ENCODE peak calls at places on chromosomes 6 and 20, in ten cellular contexts. D, C, M, Z, Q, K, F, G, J and O are unnamed samples.

GRCh38 chr6:7048859-7049258 is 58.9 kb upstream of the RREB1 start:
- DNase-seq in Q (no peak), K (no peak), G (no peak), M (no peak), F (no peak), Z (no peak), J (no peak), D (peak), C (no peak), O (no peak)

GRCh38 chr6:166852484-166852975 is 103.8 kb downstream of the RNASET2 start:
- DNase-seq in K (no peak), Q (no peak), D (no peak), F (no peak), M (no peak), J (no peak), G (no peak), Z (no peak), C (no peak), O (no peak)

GRCh38 chr6:105593805-105594231 is 190.9 kb upstream of the PREP start:
- DNase-seq in J (no peak), C (no peak), K (no peak), G (no peak), D (no peak), Q (no peak), M (no peak), F (no peak), Z (no peak), O (no peak)

GRCh38 chr6:106119526-106119925 is 33.4 kb downstream of the PRDM1 start:
- DNase-seq in M (no peak), J (no peak), Q (no peak), D (peak), Z (no peak), F (no peak), G (no peak), C (no peak), K (no peak), O (no peak)

GRCh38 chr20:17859002-17859615 is 109.5 kb downstream of the SNX5 start:
- DNase-seq in D (no peak), M (no peak), F (no peak), K (no peak), Q (no peak), C (no peak), Z (no peak), J (no peak), G (peak), O (no peak)

GRCh38 chr6:124512431-124512830 is 449.8 kb upstream of the RNF217 start:
- DNase-seq in D (no peak), M (no peak), Q (no peak), C (no peak), F (no peak), G (no peak), J (no peak), Z (no peak), K (no peak), O (no peak)

GRCh38 chr20:58420798-58421496 is 31.9 kb downstream of the VAPB start:
- DNase-seq in Q (no peak), Z (no peak), C (no peak), G (no peak), D (no peak), K (no peak), F (no peak), M (no peak), J (no peak), O (no peak)

GRCh38 chr6:136284909-136285308 is 4.7 kb downstream of the BCLAF1 start:
- DNase-seq in D (no peak), J (no peak), C (no peak), F (no peak), K (no peak), Q (no peak), G (no peak), M (no peak), Z (no peak), O (no peak)

GRCh38 chr6:52990342-52990741 is 4.7 kb downstream of the GSTA4 start:
- DNase-seq in Q (no peak), J (no peak), M (no peak), F (peak), G (no peak), D (no peak), Z (no peak), K (no peak), C (no peak), O (no peak)

GRCh38 chr6:3403244-3404154 is 53.4 kb downstream of the SLC22A23 start:
- DNase-seq in C (no peak), F (no peak), K (no peak), Q (peak), J (no peak), D (peak), Z (no peak), M (no peak), G (no peak), O (no peak)